ENCODE peak calls at places on chromosomes 6 and 20, in ten cellular contexts. One of them, this sample, is unnamed.
A peak's percentile ranks its signal among the peaks of the same experiment; 100 is the strongest.

GRCh38 chr6:2378891-2379652 is 133.7 kb upstream of the GMDS start:
- DNase-seq in epithelial cell of proximal tubule: peak; percentile 30
- DNase-seq in WTC11: no peak
- DNase-seq in stimulated activated naive CD8-positive, alpha-beta T cell treated with anti-CD3 and anti-CD28 coated beads, Interleukin-15, Interleukin-2, amounts not matched to agents 100 U/mL and 50 U/mL, for 24 hours: no peak
- DNase-seq in Daoy: peak; percentile 69
- DNase-seq in stromal cell of bone marrow: peak; percentile 61
- DNase-seq in Caki2: peak; percentile 54
- DNase-seq in endothelial cell: no peak
- DNase-seq in activated naive CD4-positive, alpha-beta T cell: no peak
- DNase-seq in stimulated activated CD4-positive, alpha-beta T cell treated with anti-CD3 and anti-CD28 coated beads, Interleukin-1b, Interleukin-23, amount 100 ng/mL, for 48 hours: peak; percentile 26
- DNase-seq in this sample: no peak

GRCh38 chr6:146785001-146785585 is 186.3 kb downstream of the ADGB start:
- DNase-seq in epithelial cell of proximal tubule: no peak
- DNase-seq in WTC11: no peak
- DNase-seq in stimulated activated naive CD8-positive, alpha-beta T cell treated with anti-CD3 and anti-CD28 coated beads, Interleukin-15, Interleukin-2, amounts not matched to agents 100 U/mL and 50 U/mL, for 24 hours: peak; percentile 30
- DNase-seq in Daoy: peak; percentile 59
- DNase-seq in stromal cell of bone marrow: no peak
- DNase-seq in Caki2: peak; percentile 14
- DNase-seq in endothelial cell: peak; percentile 31
- DNase-seq in activated naive CD4-positive, alpha-beta T cell: no peak
- DNase-seq in stimulated activated CD4-positive, alpha-beta T cell treated with anti-CD3 and anti-CD28 coated beads, Interleukin-1b, Interleukin-23, amount 100 ng/mL, for 48 hours: peak; percentile 15
- DNase-seq in this sample: no peak

GRCh38 chr20:51653226-51653625 is 110.7 kb upstream of the NFATC2 start:
- DNase-seq in epithelial cell of proximal tubule: no peak
- DNase-seq in WTC11: no peak
- DNase-seq in stimulated activated naive CD8-positive, alpha-beta T cell treated with anti-CD3 and anti-CD28 coated beads, Interleukin-15, Interleukin-2, amounts not matched to agents 100 U/mL and 50 U/mL, for 24 hours: no peak
- DNase-seq in Daoy: no peak
- DNase-seq in stromal cell of bone marrow: no peak
- DNase-seq in Caki2: no peak
- DNase-seq in endothelial cell: no peak
- DNase-seq in activated naive CD4-positive, alpha-beta T cell: no peak
- DNase-seq in stimulated activated CD4-positive, alpha-beta T cell treated with anti-CD3 and anti-CD28 coated beads, Interleukin-1b, Interleukin-23, amount 100 ng/mL, for 48 hours: no peak
- DNase-seq in this sample: no peak

GRCh38 chr6:146481527-146481926 is 62.1 kb upstream of the RAB32 start:
- DNase-seq in epithelial cell of proximal tubule: no peak
- DNase-seq in WTC11: no peak
- DNase-seq in stimulated activated naive CD8-positive, alpha-beta T cell treated with anti-CD3 and anti-CD28 coated beads, Interleukin-15, Interleukin-2, amounts not matched to agents 100 U/mL and 50 U/mL, for 24 hours: no peak
- DNase-seq in Daoy: no peak
- DNase-seq in stromal cell of bone marrow: no peak
- DNase-seq in Caki2: no peak
- DNase-seq in endothelial cell: no peak
- DNase-seq in activated naive CD4-positive, alpha-beta T cell: no peak
- DNase-seq in stimulated activated CD4-positive, alpha-beta T cell treated with anti-CD3 and anti-CD28 coated beads, Interleukin-1b, Interleukin-23, amount 100 ng/mL, for 48 hours: no peak
- DNase-seq in this sample: no peak

GRCh38 chr20:46934746-46935283 is 40.2 kb downstream of the EYA2 start:
- DNase-seq in epithelial cell of proximal tubule: no peak
- DNase-seq in WTC11: no peak
- DNase-seq in stimulated activated naive CD8-positive, alpha-beta T cell treated with anti-CD3 and anti-CD28 coated beads, Interleukin-15, Interleukin-2, amounts not matched to agents 100 U/mL and 50 U/mL, for 24 hours: no peak
- DNase-seq in Daoy: no peak
- DNase-seq in stromal cell of bone marrow: no peak
- DNase-seq in Caki2: no peak
- DNase-seq in endothelial cell: no peak
- DNase-seq in activated naive CD4-positive, alpha-beta T cell: no peak
- DNase-seq in stimulated activated CD4-positive, alpha-beta T cell treated with anti-CD3 and anti-CD28 coated beads, Interleukin-1b, Interleukin-23, amount 100 ng/mL, for 48 hours: no peak
- DNase-seq in this sample: no peak

GRCh38 chr6:46648869-46649488 is 3.6 kb downstream of the CYP39A1 start:
- DNase-seq in epithelial cell of proximal tubule: no peak
- DNase-seq in WTC11: no peak
- DNase-seq in stimulated activated naive CD8-positive, alpha-beta T cell treated with anti-CD3 and anti-CD28 coated beads, Interleukin-15, Interleukin-2, amounts not matched to agents 100 U/mL and 50 U/mL, for 24 hours: no peak
- DNase-seq in Daoy: peak; percentile 19
- DNase-seq in stromal cell of bone marrow: no peak
- DNase-seq in Caki2: no peak
- DNase-seq in endothelial cell: no peak
- DNase-seq in activated naive CD4-positive, alpha-beta T cell: no peak
- DNase-seq in stimulated activated CD4-positive, alpha-beta T cell treated with anti-CD3 and anti-CD28 coated beads, Interleukin-1b, Interleukin-23, amount 100 ng/mL, for 48 hours: no peak
- DNase-seq in this sample: no peak

GRCh38 chr20:49712118-49712517 is 1.6 kb downstream of the B4GALT5 start:
- DNase-seq in epithelial cell of proximal tubule: no peak
- DNase-seq in WTC11: no peak
- DNase-seq in stimulated activated naive CD8-positive, alpha-beta T cell treated with anti-CD3 and anti-CD28 coated beads, Interleukin-15, Interleukin-2, amounts not matched to agents 100 U/mL and 50 U/mL, for 24 hours: no peak
- DNase-seq in Daoy: no peak
- DNase-seq in stromal cell of bone marrow: no peak
- DNase-seq in Caki2: no peak
- DNase-seq in endothelial cell: no peak
- DNase-seq in activated naive CD4-positive, alpha-beta T cell: no peak
- DNase-seq in stimulated activated CD4-positive, alpha-beta T cell treated with anti-CD3 and anti-CD28 coated beads, Interleukin-1b, Interleukin-23, amount 100 ng/mL, for 48 hours: no peak
- DNase-seq in this sample: no peak

GRCh38 chr20:39052676-39053075 is 90.5 kb downstream of the DHX35 start:
- DNase-seq in epithelial cell of proximal tubule: no peak
- DNase-seq in WTC11: no peak
- DNase-seq in stimulated activated naive CD8-positive, alpha-beta T cell treated with anti-CD3 and anti-CD28 coated beads, Interleukin-15, Interleukin-2, amounts not matched to agents 100 U/mL and 50 U/mL, for 24 hours: no peak
- DNase-seq in Daoy: no peak
- DNase-seq in stromal cell of bone marrow: no peak
- DNase-seq in Caki2: no peak
- DNase-seq in endothelial cell: no peak
- DNase-seq in activated naive CD4-positive, alpha-beta T cell: no peak
- DNase-seq in stimulated activated CD4-positive, alpha-beta T cell treated with anti-CD3 and anti-CD28 coated beads, Interleukin-1b, Interleukin-23, amount 100 ng/mL, for 48 hours: no peak
- DNase-seq in this sample: no peak

GRCh38 chr20:50220093-50220893 is 29.7 kb downstream of the CEBPB start:
- DNase-seq in epithelial cell of proximal tubule: no peak
- DNase-seq in WTC11: no peak
- DNase-seq in stimulated activated naive CD8-positive, alpha-beta T cell treated with anti-CD3 and anti-CD28 coated beads, Interleukin-15, Interleukin-2, amounts not matched to agents 100 U/mL and 50 U/mL, for 24 hours: no peak
- DNase-seq in Daoy: no peak
- DNase-seq in stromal cell of bone marrow: no peak
- DNase-seq in Caki2: no peak
- DNase-seq in endothelial cell: no peak
- DNase-seq in activated naive CD4-positive, alpha-beta T cell: no peak
- DNase-seq in stimulated activated CD4-positive, alpha-beta T cell treated with anti-CD3 and anti-CD28 coated beads, Interleukin-1b, Interleukin-23, amount 100 ng/mL, for 48 hours: no peak
- DNase-seq in this sample: no peak

GRCh38 chr20:63005862-63006564 is 751 bp downstream of the BHLHE23 start:
- DNase-seq in epithelial cell of proximal tubule: no peak
- DNase-seq in WTC11: peak; percentile 55
- DNase-seq in stimulated activated naive CD8-positive, alpha-beta T cell treated with anti-CD3 and anti-CD28 coated beads, Interleukin-15, Interleukin-2, amounts not matched to agents 100 U/mL and 50 U/mL, for 24 hours: peak; percentile 16
- DNase-seq in Daoy: peak; percentile 34
- DNase-seq in stromal cell of bone marrow: no peak
- DNase-seq in Caki2: no peak
- DNase-seq in endothelial cell: no peak
- DNase-seq in activated naive CD4-positive, alpha-beta T cell: no peak
- DNase-seq in stimulated activated CD4-positive, alpha-beta T cell treated with anti-CD3 and anti-CD28 coated beads, Interleukin-1b, Interleukin-23, amount 100 ng/mL, for 48 hours: no peak
- DNase-seq in this sample: no peak

This sample was measured in osteocyte.